ENCODE peak calls at places on chromosomes 12 and 14, in five cellular contexts. Q is tibial artery, T is OCI-LY7, I is lower leg skin, Y is epithelial cell of esophagus. Z is an unnamed sample.

GRCh38 chr12:63949902-63950301 is 105.4 kb downstream of the SRGAP1 start:
- DNase-seq in Q (no peak), I (no peak), Y (no peak), T (no peak), Z (no peak)

GRCh38 chr14:40616579-40616978 is 990.1 kb upstream of the LRFN5 start:
- DNase-seq in Q (no peak), T (no peak), I (no peak), Y (no peak), Z (no peak)

GRCh38 chr12:41032386-41032785 is 155.7 kb upstream of the PDZRN4 start:
- DNase-seq in T (no peak), Q (no peak), I (no peak), Y (no peak), Z (no peak)

GRCh38 chr12:93848453-93849120 is 171.4 kb downstream of the CRADD start:
- DNase-seq in T (peak; percentile 48), Y (peak; percentile 22), Q (no peak), I (no peak), Z (no peak)

GRCh38 chr12:94779520-94779919 is 129.2 kb upstream of the TMCC3 start:
- DNase-seq in Y (no peak), T (no peak), I (no peak), Q (no peak), Z (no peak)

GRCh38 chr12:121095544-121096198 is 37.0 kb upstream of the P2RX7 start:
- DNase-seq in I (peak; percentile 93), T (peak; percentile 65), Y (peak; percentile 42), Q (peak; percentile 60), Z (peak; percentile 84)

GRCh38 chr14:82595466-82595865 is 1061.8 kb upstream of the SEL1L start:
- DNase-seq in I (no peak), Y (no peak), T (no peak), Q (no peak), Z (no peak)

GRCh38 chr12:112820796-112821195 is 29.2 kb downstream of the RPH3A start:
- DNase-seq in I (no peak), T (no peak), Y (no peak), Q (no peak), Z (no peak)

GRCh38 chr14:88535149-88535548 is 19.7 kb downstream of the PTPN21 start:
- DNase-seq in Y (no peak), Q (no peak), I (no peak), T (no peak), Z (no peak)

GRCh38 chr12:69824956-69825355 is at the start of gene MYRFL:
- DNase-seq in Y (no peak), I (no peak), T (no peak), Q (no peak), Z (no peak)

GRCh38 chr12:118520428-118520827 is 144.1 kb downstream of the SUDS3 start:
- DNase-seq in T (no peak), Q (no peak), I (no peak), Y (no peak), Z (no peak)

GRCh38 chr12:64457923-64458322 is 6.0 kb downstream of the TBK1 start:
- DNase-seq in I (no peak), T (no peak), Q (no peak), Y (no peak), Z (no peak)

GRCh38 chr14:32814721-32815120 is 124.0 kb upstream of the NPAS3 start:
- DNase-seq in Y (no peak), T (no peak), I (no peak), Q (no peak), Z (no peak)

DNA sequence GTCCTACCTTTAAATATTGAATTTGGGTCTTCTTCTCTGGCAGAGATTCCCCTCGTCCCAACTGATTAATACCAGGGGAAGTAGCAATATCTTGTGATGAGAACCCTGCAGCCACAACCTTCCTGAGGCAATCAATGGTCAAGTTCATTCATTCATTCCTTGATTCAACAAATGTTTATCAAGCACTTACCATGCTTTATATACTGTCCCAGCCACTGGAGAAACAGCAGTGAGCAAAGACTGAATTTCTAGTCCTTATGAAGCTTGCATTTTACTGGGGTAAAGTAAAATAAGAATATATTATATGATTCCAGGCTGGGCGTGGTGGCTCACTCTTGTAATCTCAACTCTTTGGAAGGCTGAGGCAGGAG is 300 bp upstream of the GIT2 start:
- DNase-seq in Y (no peak), I (no peak), Q (no peak), T (no peak), Z (no peak)
- H3K4me3 ChIP-seq in Y (peak overlapping the region; percentile 88), I (no peak overlapping the region), Q (peak overlapping the region; percentile 100), T (peak overlapping the region; percentile 80), Z (peak overlapping the region; percentile 77)

GRCh38 chr12:128587918-128588317 is 235.8 kb downstream of the SLC15A4 start:
- DNase-seq in Y (peak; percentile 0), Q (no peak), T (no peak), I (no peak), Z (no peak)
- H3K4me3 ChIP-seq in Y (no peak overlapping the region), Q (no peak overlapping the region), T (no peak overlapping the region), I (no peak overlapping the region), Z (no peak overlapping the region)

GRCh38 chr12:108562348-108563134 is at the start of gene ISCU:
- DNase-seq in Y (peak; percentile 98), I (peak; percentile 99), Q (peak; percentile 93), T (peak; percentile 99), Z (peak; percentile 99)

GRCh38 chr12:108564724-108565123 is 2.3 kb downstream of the ISCU start:
- DNase-seq in Y (no peak), I (no peak), T (no peak), Q (no peak), Z (no peak)

GRCh38 chr12:108561852-108562347 is 496 bp upstream of the ISCU start:
- DNase-seq in I (no peak), Y (no peak), T (no peak), Q (no peak), Z (no peak)

GRCh38 chr12:108563135-108563803 is 873 bp downstream of the ISCU start:
- DNase-seq in T (peak; percentile 93), I (peak; percentile 95), Q (peak; percentile 92), Y (peak; percentile 87), Z (peak; percentile 87)

DNA sequence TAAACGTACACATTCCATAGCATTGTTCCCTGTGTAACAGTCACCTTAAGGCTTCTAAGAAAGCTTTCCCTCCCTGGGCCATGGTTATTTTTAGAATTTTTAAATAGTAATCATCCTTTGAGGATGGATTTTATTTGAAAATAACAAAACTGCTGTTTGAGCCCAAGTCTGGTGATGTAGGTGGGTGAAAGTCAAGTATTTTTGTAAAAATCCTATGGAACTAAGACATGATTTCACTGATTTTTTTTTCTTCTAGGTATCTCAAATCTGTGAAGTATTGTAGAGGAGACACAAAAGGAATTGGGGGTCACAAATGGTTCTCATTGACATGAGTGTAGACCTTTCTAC is 1.4 kb downstream of the ISCU start:
- DNase-seq in I (no peak), T (no peak), Q (no peak), Y (no peak), Z (no peak)
- H3K4me3 ChIP-seq in I (no peak overlapping the region), T (peak overlapping the region; percentile 79), Q (peak overlapping the region; percentile 82), Y (peak overlapping the region; percentile 94), Z (no peak overlapping the region)

GRCh38 chr12:127640181-127640886 is 626.6 kb upstream of the TMEM132C start:
- DNase-seq in Y (no peak), Q (peak; percentile 55), I (no peak), T (no peak), Z (no peak)
- H3K4me3 ChIP-seq in Y (no peak overlapping the region), Q (no peak overlapping the region), I (no peak overlapping the region), T (no peak overlapping the region), Z (no peak overlapping the region)

GRCh38 chr12:27331927-27332324 is 710 bp upstream of the BMAL2 start:
- DNase-seq in I (no peak), Y (peak; percentile 54), Q (no peak), T (no peak), Z (no peak)
- H3K4me3 ChIP-seq in I (no peak overlapping the region), Y (peak overlapping the region; percentile 56), Q (peak overlapping the region; percentile 66), T (no peak overlapping the region), Z (no peak overlapping the region)

GRCh38 chr12:52630609-52631200 is 12.3 kb upstream of the KRT73 start:
- DNase-seq in T (no peak), Y (no peak), Q (no peak), I (peak; percentile 40), Z (no peak)
- H3K4me3 ChIP-seq in T (no peak overlapping the region), Y (no peak overlapping the region), Q (no peak overlapping the region), I (no peak overlapping the region), Z (peak overlapping the region; percentile 13)

GRCh38 chr14:73591690-73592448 is at the start of gene ACOT4:
- DNase-seq in T (no peak), Q (no peak), Y (peak; percentile 51), I (peak; percentile 84), Z (peak; percentile 23)
- H3K4me3 ChIP-seq in T (no peak within 1 kb of the TSS), Q (peak within 1 kb of the TSS; percentile 52), Y (peak within 1 kb of the TSS; percentile 50), I (peak within 1 kb of the TSS; percentile 52), Z (peak within 1 kb of the TSS; percentile 84)

GRCh38 chr14:22479781-22480464 is 109.1 kb downstream of the DAD1 start:
- DNase-seq in I (no peak), T (no peak), Q (no peak), Y (no peak), Z (no peak)
- H3K4me3 ChIP-seq in I (no peak overlapping the region), T (peak overlapping the region; percentile 53), Q (no peak overlapping the region), Y (no peak overlapping the region), Z (no peak overlapping the region)

DNA sequence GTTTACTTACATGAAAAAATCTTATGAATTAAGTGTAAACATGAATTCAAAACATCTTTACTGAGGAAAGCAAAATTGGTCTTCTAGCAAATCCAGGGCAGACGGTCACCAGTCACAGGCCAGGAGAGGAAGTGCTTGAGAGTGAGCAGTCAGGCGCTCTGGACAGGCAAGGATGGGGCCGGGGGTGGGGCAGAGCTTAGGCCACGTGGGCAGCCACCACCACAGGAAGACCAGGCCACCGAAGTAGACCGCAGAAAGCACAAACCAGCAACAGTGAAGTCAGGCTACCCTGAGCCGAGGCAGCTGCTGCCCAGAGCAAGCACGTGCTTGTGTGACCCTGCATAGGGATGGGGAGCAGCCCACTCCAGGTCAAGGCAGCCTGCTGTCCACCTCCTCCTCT is 33.5 kb downstream of the SLC6A12 start:
- DNase-seq in T (no peak), Y (no peak), Q (peak; percentile 61), I (no peak), Z (no peak)
- H3K4me3 ChIP-seq in T (no peak overlapping the region), Y (no peak overlapping the region), Q (no peak overlapping the region), I (no peak overlapping the region), Z (no peak overlapping the region)